ENCODE peak calls at places on chromosomes 4 and X, in six cellular contexts. I is GM12865, G is transverse colon, B is MM.1S, O is bronchial epithelial cell, Z is astrocyte of the spinal cord. A is an unnamed sample.

GRCh38 chr4:105155426-105155825 is 8.8 kb downstream of the TET2 start:
- DNase-seq in I (no peak), G (no peak), B (no peak), O (peak; percentile 35), Z (no peak), A (no peak)

GRCh38 chr4:53043900-53044650 is 182.0 kb downstream of the RASL11B start:
- DNase-seq in I (no peak), G (no peak), B (no peak), O (peak; percentile 8), Z (no peak), A (no peak)

GRCh38 chrX:3461824-3462508 is 115.5 kb upstream of the MXRA5 start:
- DNase-seq in I (peak; percentile 8), G (no peak), B (peak; percentile 48), O (no peak), Z (no peak), A (no peak)

GRCh38 chrX:20499763-20500162 is 233.1 kb upstream of the RPS6KA3 start:
- DNase-seq in I (no peak), G (no peak), B (no peak), O (no peak), Z (no peak), A (no peak)

GRCh38 chr4:126850286-126850685 is 782.5 kb upstream of the INTU start:
- DNase-seq in I (no peak), G (no peak), B (no peak), O (peak; percentile 98), Z (peak; percentile 93), A (no peak)

GRCh38 chrX:12758291-12758690 is 32.9 kb upstream of the PRPS2 start:
- DNase-seq in I (no peak), G (no peak), B (peak; percentile 25), O (no peak), Z (no peak), A (no peak)

GRCh38 chr4:33649015-33649414 is 2595.3 kb downstream of the ARAP2 start:
- DNase-seq in I (no peak), G (no peak), B (no peak), O (peak; percentile 10), Z (peak; percentile 29), A (no peak)

GRCh38 chrX:3066555-3066954 is 25.3 kb downstream of the ARSF start:
- DNase-seq in I (no peak), G (no peak), B (no peak), O (peak; percentile 7), Z (no peak), A (no peak)

GRCh38 chrX:40471965-40472648 is 108.7 kb upstream of the ATP6AP2 start:
- DNase-seq in I (peak; percentile 62), G (peak; percentile 37), B (peak; percentile 63), O (peak; percentile 62), Z (peak; percentile 71), A (peak; percentile 52)

GRCh38 chr4:100995671-100996070 is 351.7 kb downstream of the PPP3CA start:
- DNase-seq in I (no peak), G (no peak), B (no peak), O (no peak), Z (no peak), A (no peak)

GRCh38 chr4:184167576-184167975 is 50.1 kb downstream of the ENPP6 start:
- DNase-seq in I (peak; percentile 59), G (peak; percentile 32), B (peak; percentile 18), O (no peak), Z (no peak), A (no peak)

GRCh38 chrX:18617351-18617750 is 54.6 kb downstream of the RS1 start:
- DNase-seq in I (no peak), G (peak; percentile 42), B (no peak), O (peak; percentile 84), Z (peak; percentile 61), A (no peak)

GRCh38 chr4:95191537-95191936 is 357.2 kb downstream of the UNC5C start:
- DNase-seq in I (no peak), G (no peak), B (no peak), O (no peak), Z (no peak), A (no peak)

GRCh38 chr4:17814140-17814539 is 3.4 kb downstream of the NCAPG start:
- DNase-seq in I (no peak), G (no peak), B (no peak), O (no peak), Z (peak; percentile 58), A (no peak)

GRCh38 chrX:137432609-137433008 is 133.3 kb upstream of the ZIC3 start:
- DNase-seq in I (peak; percentile 39), G (no peak), B (peak; percentile 64), O (peak; percentile 0), Z (peak; percentile 6), A (no peak)

GRCh38 chrX:51395807-51396728 is 63.4 kb downstream of the NUDT10 start:
- DNase-seq in I (peak; percentile 1), G (no peak), B (peak; percentile 77), O (no peak), Z (no peak), A (peak; percentile 46)

GRCh38 chrX:134186362-134187121 is 50.4 kb upstream of the CCDC160 start:
- DNase-seq in I (peak; percentile 18), G (peak; percentile 20), B (peak; percentile 87), O (peak; percentile 14), Z (no peak), A (no peak)

GRCh38 chr4:17526695-17527477 is 11.9 kb downstream of the CLRN2 start:
- DNase-seq in I (no peak), G (no peak), B (no peak), O (no peak), Z (no peak), A (no peak)

GRCh38 chrX:139332441-139332840 is 198.1 kb upstream of the F9 start:
- DNase-seq in I (no peak), G (no peak), B (no peak), O (peak; percentile 80), Z (no peak), A (no peak)

GRCh38 chr4:184343400-184344177 is 125.9 kb upstream of the ENPP6 start:
- DNase-seq in I (peak; percentile 87), G (peak; percentile 80), B (peak; percentile 85), O (peak; percentile 76), Z (peak; percentile 74), A (peak; percentile 48)

GRCh38 chr4:5962416-5962815 is 55.8 kb downstream of the C4orf50 start:
- DNase-seq in I (no peak), G (no peak), B (no peak), O (no peak), Z (no peak), A (no peak)

GRCh38 chr4:52234539-52235174 is 183.6 kb downstream of the SPATA18 start:
- DNase-seq in I (no peak), G (no peak), B (no peak), O (peak; percentile 57), Z (peak; percentile 19), A (no peak)

GRCh38 chr4:46277165-46277951 is 112.6 kb downstream of the GABRA2 start:
- DNase-seq in I (no peak), G (no peak), B (no peak), O (no peak), Z (no peak), A (no peak)

GRCh38 chrX:77899081-77899828 is at the start of gene COX7B:
- DNase-seq in I (peak; percentile 95), G (peak; percentile 75), B (peak; percentile 97), O (peak; percentile 91), Z (peak; percentile 97), A (peak; percentile 73)

GRCh38 chr4:151653548-151653918 is 107.3 kb downstream of the GATB start:
- DNase-seq in I (no peak), G (no peak), B (no peak), O (no peak), Z (no peak), A (no peak)

GRCh38 chrX:126900937-126901336 is 81.4 kb downstream of the PRR32 start:
- DNase-seq in I (no peak), G (no peak), B (no peak), O (no peak), Z (no peak), A (no peak)

GRCh38 chr4:54231419-54232150 is 2.5 kb downstream of the PDGFRA start:
- DNase-seq in I (no peak), G (no peak), B (no peak), O (no peak), Z (peak; percentile 67), A (no peak)

GRCh38 chr4:54230479-54231418 is 1.7 kb downstream of the PDGFRA start:
- DNase-seq in I (no peak), G (no peak), B (no peak), O (no peak), Z (peak; percentile 53), A (no peak)

GRCh38 chr4:54233697-54234496 is 4.8 kb downstream of the PDGFRA start:
- DNase-seq in I (peak; percentile 81), G (peak; percentile 80), B (peak; percentile 78), O (peak; percentile 63), Z (peak; percentile 84), A (peak; percentile 72)

GRCh38 chr4:54233128-54233696 is 4.1 kb downstream of the PDGFRA start:
- DNase-seq in I (peak; percentile 86), G (peak; percentile 81), B (peak; percentile 80), O (peak; percentile 56), Z (peak; percentile 90), A (peak; percentile 60)

GRCh38 chr4:54232151-54232688 is 3.1 kb downstream of the PDGFRA start:
- DNase-seq in I (no peak), G (no peak), B (no peak), O (no peak), Z (peak; percentile 29), A (no peak)
- H3K4me3 ChIP-seq in I (no peak overlapping the region), G (peak overlapping the region; percentile 41), B (peak overlapping the region; percentile 14), O (no peak overlapping the region), Z (peak overlapping the region; percentile 66), A (peak overlapping the region; percentile 56)

DNA sequence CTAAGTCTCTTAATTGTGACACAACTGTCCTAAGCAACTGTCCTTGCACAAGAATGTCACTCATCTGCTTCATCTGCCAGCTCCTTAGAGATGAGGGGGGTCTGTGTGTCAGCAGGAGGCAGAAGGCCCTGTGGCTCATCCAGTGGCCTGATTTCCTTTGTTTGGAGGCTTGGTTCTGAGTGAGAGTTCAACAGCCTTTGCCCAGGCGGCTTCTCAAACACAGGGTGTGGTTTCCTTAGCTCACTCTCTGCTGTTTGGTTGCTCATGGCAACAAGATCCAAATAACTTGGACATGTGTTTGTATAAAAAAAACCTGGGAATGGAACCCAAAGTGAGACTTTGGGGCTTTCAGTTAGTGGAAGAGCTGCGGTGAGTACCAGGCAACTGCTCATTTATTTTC is 46.6 kb downstream of the MAP7D3 start:
- DNase-seq in I (no peak), G (peak; percentile 62), B (no peak), O (peak; percentile 45), Z (peak; percentile 77), A (no peak)
- H3K4me3 ChIP-seq in I (no peak overlapping the region), G (no peak overlapping the region), B (no peak overlapping the region), O (no peak overlapping the region), Z (no peak overlapping the region), A (no peak overlapping the region)

GRCh38 chr4:86818845-86819244 is 30.3 kb downstream of the SLC10A6 start:
- DNase-seq in I (peak; percentile 17), G (no peak), B (no peak), O (no peak), Z (no peak), A (no peak)
- H3K4me3 ChIP-seq in I (no peak overlapping the region), G (no peak overlapping the region), B (no peak overlapping the region), O (no peak overlapping the region), Z (no peak overlapping the region), A (no peak overlapping the region)

GRCh38 chr4:71752383-71753042 is 31.4 kb downstream of the GC start:
- DNase-seq in I (peak; percentile 3), G (peak; percentile 61), B (peak; percentile 36), O (peak; percentile 1), Z (no peak), A (no peak)
- H3K4me3 ChIP-seq in I (no peak overlapping the region), G (peak overlapping the region; percentile 12), B (peak overlapping the region; percentile 26), O (no peak overlapping the region), Z (no peak overlapping the region), A (no peak overlapping the region)

A was measured in breast epithelium.